ENCODE peak calls at places on chromosomes 2 and 18, in eight cellular contexts. P, W, G, X, R, F, V and C are unnamed samples.

GRCh38 chr2:24418166-24418843 is 58.0 kb upstream of the ITSN2 start:
- DNase-seq in G (no peak), W (no peak), V (no peak), F (no peak), P (no peak), X (no peak), R (no peak), C (no peak)

GRCh38 chr2:237693281-237694039 is 66.1 kb downstream of the LRRFIP1 start:
- DNase-seq in G (peak), F (peak), V (no peak), W (peak), X (no peak), R (no peak), P (no peak), C (no peak)

GRCh38 chr2:184498936-184499335 is 99.4 kb upstream of the ZNF804A start:
- DNase-seq in V (no peak), G (no peak), F (no peak), R (no peak), P (no peak), X (no peak), W (no peak), C (no peak)

GRCh38 chr2:187774551-187775071 is 220.4 kb upstream of the TFPI start:
- DNase-seq in X (no peak), V (no peak), F (no peak), W (no peak), P (no peak), R (no peak), G (peak), C (peak)

GRCh38 chr2:200416878-200417277 is 93.0 kb downstream of the KCTD18 start:
- DNase-seq in G (no peak), P (no peak), F (no peak), X (no peak), V (no peak), W (no peak), R (no peak), C (no peak)

GRCh38 chr18:67428805-67429204 is 87.7 kb downstream of the DSEL start:
- DNase-seq in X (no peak), G (peak), R (no peak), W (no peak), V (no peak), F (no peak), P (no peak), C (no peak)

GRCh38 chr2:197515798-197516761 is at the start of gene MOB4:
- DNase-seq in V (peak), G (peak), P (peak), R (peak), W (peak), F (peak), X (peak), C (peak)

GRCh38 chr2:191678437-191679110 is 638 bp downstream of the NABP1 start:
- DNase-seq in W (no peak), G (no peak), F (peak), V (peak), P (peak), X (peak), R (peak), C (no peak)

GRCh38 chr2:223122706-223123265 is 70.8 kb downstream of the KCNE4 start:
- DNase-seq in X (no peak), R (no peak), F (no peak), W (no peak), V (no peak), G (no peak), P (no peak), C (no peak)

DNA sequence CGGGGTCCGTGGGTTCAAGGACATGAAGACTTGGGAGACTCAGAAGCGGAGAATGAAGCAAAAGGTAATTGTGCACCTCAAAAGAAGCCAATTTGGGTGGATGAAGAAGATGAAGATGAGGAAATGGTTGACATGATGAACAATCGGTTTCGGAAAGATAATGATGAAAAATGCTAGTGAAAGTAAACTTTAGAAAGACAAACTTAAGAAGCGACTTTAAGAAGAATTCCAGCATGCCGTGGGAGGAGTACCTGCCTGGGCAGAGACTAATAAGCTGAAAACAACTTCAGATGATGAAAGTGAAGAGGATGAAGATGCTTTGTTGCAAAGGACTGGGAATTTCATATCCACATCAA is 43.5 kb downstream of the PSTPIP2 start:
- DNase-seq in G (no peak), R (no peak), F (no peak), P (no peak), V (no peak), W (no peak), X (no peak), C (no peak)
- H3K4me3 ChIP-seq in G (peak), R (peak), F (peak), P (peak), V (peak), W (peak), X (peak), C (peak)

DNA sequence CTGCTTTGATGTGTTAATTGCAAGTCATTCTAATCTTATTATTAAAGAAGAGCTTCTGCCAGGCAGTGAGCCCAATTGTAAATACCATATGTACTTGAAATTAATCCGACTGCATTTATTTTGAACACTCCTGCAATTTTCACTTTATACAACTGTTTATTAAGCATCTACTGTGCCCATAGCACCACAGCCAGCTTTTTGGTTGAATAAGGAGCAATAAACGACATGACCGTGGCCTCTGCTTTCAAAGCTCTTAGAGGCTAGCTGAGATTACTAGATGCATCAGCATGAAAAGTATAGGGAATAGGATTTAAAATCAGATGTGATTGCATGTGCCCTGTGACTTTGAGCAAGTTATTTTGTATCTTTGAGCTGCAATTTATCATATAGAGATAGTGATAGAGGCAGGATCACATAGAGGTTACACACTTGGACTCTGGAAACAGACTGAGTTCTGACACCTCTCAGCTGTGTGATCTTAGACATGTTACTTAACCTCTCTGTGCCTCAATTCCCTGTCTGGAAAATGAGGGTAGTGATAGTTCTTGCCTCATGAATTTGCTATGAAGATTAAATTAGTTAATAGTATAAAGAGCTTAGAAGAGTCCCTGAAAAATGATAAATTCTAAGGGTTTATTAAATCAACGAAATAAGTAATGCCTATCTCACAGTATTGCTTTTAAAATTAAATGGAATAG is 83.5 kb downstream of the MYCN start:
- DNase-seq in X (no peak), R (no peak), V (no peak), F (no peak), W (no peak), G (no peak), P (no peak), C (no peak)
- H3K4me3 ChIP-seq in X (no peak), R (no peak), V (no peak), F (no peak), W (no peak), G (no peak), P (no peak), C (no peak)

GRCh38 chr18:75227535-75227934 is 16.9 kb downstream of the TSHZ1 start:
- DNase-seq in W (no peak), P (no peak), F (no peak), G (no peak), V (no peak), R (no peak), X (no peak), C (no peak)
- H3K4me3 ChIP-seq in W (no peak), P (no peak), F (no peak), G (no peak), V (peak), R (no peak), X (peak), C (no peak)

GRCh38 chr2:104851236-104852160 is 2.4 kb upstream of the POU3F3 start:
- DNase-seq in W (no peak), F (no peak), G (no peak), V (no peak), X (no peak), R (no peak), P (no peak), C (no peak)
- H3K4me3 ChIP-seq in W (no peak), F (no peak), G (no peak), V (peak), X (peak), R (no peak), P (no peak), C (peak)